ENCODE peak calls at places on chromosomes 5 and 9, in four cellular contexts. C, S, T and B are unnamed samples.

GRCh38 chr9:117092582-117092981 is 322.3 kb downstream of the ASTN2 start:
- DNase-seq in C (peak; percentile 42), S (no peak), T (no peak), B (peak; percentile 13)

GRCh38 chr9:93586290-93587057 is 10.1 kb downstream of the PHF2 start:
- DNase-seq in T (no peak), C (no peak), S (no peak), B (no peak)

GRCh38 chr9:96217358-96217755 is 84.6 kb downstream of the HSD17B3 start:
- DNase-seq in S (no peak), T (no peak), C (no peak), B (no peak)

GRCh38 chr5:137842296-137842695 is 25.4 kb upstream of the MYOT start:
- DNase-seq in T (no peak), S (no peak), C (no peak), B (no peak)

GRCh38 chr5:5062903-5063302 is 77.2 kb upstream of the ADAMTS16 start:
- DNase-seq in S (no peak), C (no peak), T (no peak), B (no peak)

GRCh38 chr9:119924736-119925135 is 555.5 kb upstream of the BRINP1 start:
- DNase-seq in S (no peak), T (no peak), C (no peak), B (no peak)

GRCh38 chr5:90967443-90967842 is 408.8 kb downstream of the ADGRV1 start:
- DNase-seq in C (no peak), T (no peak), S (peak; percentile 94), B (no peak)

GRCh38 chr9:83538172-83538889 is at the start of gene FRMD3:
- DNase-seq in C (peak; percentile 67), T (peak; percentile 48), S (peak; percentile 66), B (peak; percentile 88)

GRCh38 chr9:31210982-31211570 is 1173.4 kb upstream of the ACO1 start:
- DNase-seq in S (no peak), C (no peak), T (no peak), B (no peak)

GRCh38 chr9:38227061-38227540 is 158.1 kb upstream of the SHB start:
- DNase-seq in S (peak; percentile 61), C (peak; percentile 93), T (peak; percentile 90), B (peak; percentile 96)

GRCh38 chr9:96420468-96421219 is 2.5 kb upstream of the ZNF367 start:
- DNase-seq in C (peak; percentile 97), T (peak; percentile 96), S (peak; percentile 93), B (peak; percentile 83)

GRCh38 chr5:147098233-147098790 is 136.5 kb upstream of the STK32A start:
- DNase-seq in C (peak; percentile 80), S (peak; percentile 23), T (peak; percentile 76), B (no peak)

GRCh38 chr5:75720882-75721281 is 3.6 kb upstream of the POC5 start:
- DNase-seq in S (no peak), T (no peak), C (no peak), B (no peak)

GRCh38 chr5:115069087-115069968 is 100.4 kb downstream of the TRIM36 start:
- DNase-seq in C (peak; percentile 45), T (peak; percentile 33), S (peak; percentile 32), B (peak; percentile 11)

GRCh38 chr5:135057233-135057632 is 23.2 kb upstream of the PITX1 start:
- DNase-seq in T (no peak), C (no peak), S (no peak), B (no peak)

GRCh38 chr5:73759771-73760170 is 133.8 kb downstream of the ARHGEF28 start:
- DNase-seq in C (peak; percentile 56), S (no peak), T (peak; percentile 45), B (no peak)

GRCh38 chr9:110638381-110638954 is 30.1 kb upstream of the MUSK start:
- DNase-seq in T (no peak), C (no peak), S (peak; percentile 50), B (peak; percentile 52)

GRCh38 chr5:141369994-141370848 is at the start of gene PCDHGB3:
- DNase-seq in C (peak; percentile 53), T (peak; percentile 39), S (peak; percentile 40), B (peak; percentile 14)

GRCh38 chr5:14946813-14947640 is 75.4 kb upstream of the ANKH start:
- DNase-seq in C (no peak), S (peak; percentile 30), T (no peak), B (peak; percentile 24)

GRCh38 chr9:115944166-115944948 is 209.2 kb upstream of the PAPPA start:
- DNase-seq in S (peak; percentile 11), T (peak; percentile 100), C (peak; percentile 100), B (peak; percentile 4)

GRCh38 chr5:54013556-54014157 is 296.7 kb downstream of the ARL15 start:
- DNase-seq in S (peak; percentile 32), C (peak; percentile 89), T (peak; percentile 85), B (peak; percentile 57)

GRCh38 chr5:52791366-52791765 is 3.6 kb downstream of the ITGA1 start:
- DNase-seq in S (no peak), C (no peak), T (no peak), B (no peak)
- H3K4me3 ChIP-seq in S (no peak overlapping the region), C (no peak overlapping the region), T (no peak overlapping the region), B (no peak overlapping the region)

GRCh38 chr5:42423285-42424152 is at the start of gene GHR:
- DNase-seq in T (peak; percentile 86), S (peak; percentile 89), C (peak; percentile 88), B (peak; percentile 67)
- TF ChIP-seq EZH2 in T (no peak), S (no peak), C (no peak), B (no peak)

DNA sequence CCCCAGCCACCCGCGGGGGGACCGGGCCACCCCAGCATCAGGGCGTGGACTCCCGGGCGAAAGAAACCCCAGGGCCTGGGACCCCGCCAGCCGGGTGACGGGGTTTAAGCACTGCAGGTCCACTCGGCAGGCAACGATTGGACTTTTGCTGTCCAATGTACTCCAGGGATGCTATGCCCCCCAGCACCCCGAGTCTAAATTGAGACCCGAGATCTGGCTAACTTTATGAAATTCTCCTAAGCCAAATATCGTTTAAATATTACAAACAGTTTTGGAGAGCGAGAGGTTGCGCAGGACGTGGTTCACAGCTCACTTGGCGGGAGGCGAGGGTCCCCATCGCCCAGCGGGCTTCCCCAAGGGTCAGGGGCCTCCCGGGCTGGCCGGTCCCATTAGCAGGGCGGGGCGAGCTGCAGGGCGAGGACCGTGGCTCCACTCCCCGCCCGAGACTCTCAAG is 384 bp upstream of the MRPS2 start:
- DNase-seq in S (peak; percentile 76), C (no peak), T (peak; percentile 38), B (no peak)
- H3K4me3 ChIP-seq in S (peak overlapping the region; percentile 56), C (peak overlapping the region; percentile 97), T (peak overlapping the region; percentile 68), B (peak overlapping the region; percentile 63)

DNA sequence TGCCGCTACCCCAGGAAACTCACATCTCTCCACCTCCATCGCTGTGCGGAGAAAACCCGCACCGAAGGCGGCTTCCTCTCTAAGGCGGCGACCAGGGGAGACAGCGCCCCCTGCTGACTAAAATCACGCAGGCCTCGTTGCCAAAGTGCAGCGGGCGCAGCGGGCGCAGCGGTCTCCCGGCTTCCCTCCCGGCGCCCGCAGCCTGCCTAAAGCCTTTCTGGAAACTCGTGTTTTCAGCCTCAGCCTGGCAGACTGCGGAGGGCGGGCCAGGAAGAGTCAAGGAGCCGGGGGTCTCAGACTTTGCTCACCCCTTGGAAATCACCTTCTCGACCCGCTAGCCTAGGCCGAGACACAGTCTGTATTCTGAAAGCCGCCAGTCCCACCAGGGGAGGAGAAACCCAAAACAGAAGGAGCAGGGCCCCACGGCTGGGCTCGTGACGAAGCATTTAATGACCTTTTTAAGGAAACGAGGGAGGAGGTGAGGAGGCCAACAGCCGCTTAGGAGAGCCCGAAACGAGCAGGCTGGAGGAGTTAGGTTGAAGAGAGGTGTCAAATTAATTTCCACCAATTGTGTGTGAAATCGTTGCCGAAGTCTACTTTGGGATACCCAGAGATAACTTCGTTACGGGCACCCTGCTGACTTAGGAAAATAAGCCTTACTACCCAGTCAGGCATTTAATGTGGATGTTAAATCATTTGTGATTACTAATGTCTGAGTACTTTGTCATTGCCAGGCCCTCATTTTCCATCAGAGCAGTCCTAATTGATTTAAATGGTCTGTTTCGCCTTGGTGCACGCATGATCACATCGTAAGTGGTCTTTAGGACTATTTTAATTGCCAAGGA is 7.3 kb upstream of the FOXB2 start:
- DNase-seq in C (no peak), S (peak; percentile 54), T (no peak), B (no peak)
- TF ChIP-seq EZH2 in C (peak; percentile 75), S (peak; percentile 76), T (peak; percentile 74), B (no peak)

GRCh38 chr5:179817071-179817840 is 3.4 kb upstream of the SQSTM1 start:
- DNase-seq in T (no peak), S (no peak), C (no peak), B (no peak)
- H3K4me3 ChIP-seq in T (peak overlapping the region; percentile 17), S (no peak overlapping the region), C (no peak overlapping the region), B (no peak overlapping the region)

GRCh38 chr5:113487779-113488644 is at the start of gene MCC:
- DNase-seq in C (peak; percentile 95), T (peak; percentile 91), S (peak; percentile 73), B (peak; percentile 61)
- TF ChIP-seq EZH2 in C (peak; percentile 46), T (no peak), S (peak; percentile 80), B (no peak)

DNA sequence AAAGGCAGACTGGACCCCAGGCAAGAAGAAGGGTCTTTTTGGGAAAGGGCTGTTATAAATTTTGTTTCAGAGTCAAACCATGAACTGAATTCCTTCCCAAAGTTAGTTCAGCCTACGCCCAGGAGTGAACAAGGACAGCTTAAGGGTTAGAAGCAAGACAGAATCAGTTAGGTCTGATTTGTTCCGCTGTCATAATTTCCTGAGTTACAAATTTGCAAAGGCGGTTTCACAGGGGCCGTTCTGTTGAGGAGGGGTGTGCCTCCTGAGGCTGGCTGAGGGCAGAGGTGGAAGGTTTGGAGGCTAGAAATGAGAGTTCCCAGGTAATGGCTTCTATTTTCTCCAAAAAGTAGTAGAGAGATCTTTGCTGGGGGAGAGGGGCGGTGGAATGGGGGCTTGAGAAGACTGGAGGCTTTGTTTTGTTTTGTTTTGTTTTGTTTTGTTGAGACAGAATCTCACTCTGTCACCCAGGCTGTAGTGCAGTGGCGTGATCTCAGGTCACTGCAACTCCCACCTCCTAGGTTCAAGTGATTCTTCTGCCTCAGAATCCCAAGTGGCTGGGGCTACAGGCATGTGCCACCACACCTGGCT is 4.1 kb upstream of the CERCAM start:
- DNase-seq in T (no peak), S (no peak), C (no peak), B (no peak)
- H3K4me3 ChIP-seq in T (no peak overlapping the region), S (no peak overlapping the region), C (no peak overlapping the region), B (no peak overlapping the region)

DNA sequence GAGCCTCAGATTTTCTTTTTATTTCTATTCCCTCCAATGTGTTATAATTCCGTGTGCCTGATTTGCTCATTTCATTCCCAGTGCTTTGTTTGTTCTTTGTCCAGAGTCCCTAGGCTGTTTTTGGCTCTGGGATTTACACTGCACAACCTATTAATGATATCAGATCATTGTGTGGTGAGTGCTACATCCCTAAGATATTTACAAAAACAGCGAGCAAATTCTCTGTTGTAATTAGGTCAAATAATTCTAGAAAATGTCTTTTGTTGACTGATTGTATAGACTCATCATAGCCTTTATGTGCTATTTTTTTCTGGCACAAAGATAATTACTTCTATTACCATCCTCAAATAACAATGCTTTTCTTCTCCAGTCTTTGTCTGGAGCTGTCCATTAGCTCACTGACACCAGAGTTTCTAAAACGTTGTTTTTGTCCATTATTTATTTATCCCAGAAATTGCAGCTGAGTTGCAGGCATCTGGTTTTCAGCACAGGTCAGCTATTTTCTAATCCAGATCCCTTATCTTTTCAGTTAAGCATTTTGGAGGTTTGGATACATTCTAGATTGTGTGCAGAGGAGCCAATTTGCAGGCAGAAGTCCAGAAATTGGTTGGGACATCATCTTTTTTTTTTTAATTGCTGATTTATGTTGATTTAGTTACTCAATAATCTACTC is 379.9 kb upstream of the DMAC1 start:
- DNase-seq in T (no peak), C (no peak), S (no peak), B (no peak)
- TF ChIP-seq EZH2 in T (no peak), C (no peak), S (no peak), B (no peak)

DNA sequence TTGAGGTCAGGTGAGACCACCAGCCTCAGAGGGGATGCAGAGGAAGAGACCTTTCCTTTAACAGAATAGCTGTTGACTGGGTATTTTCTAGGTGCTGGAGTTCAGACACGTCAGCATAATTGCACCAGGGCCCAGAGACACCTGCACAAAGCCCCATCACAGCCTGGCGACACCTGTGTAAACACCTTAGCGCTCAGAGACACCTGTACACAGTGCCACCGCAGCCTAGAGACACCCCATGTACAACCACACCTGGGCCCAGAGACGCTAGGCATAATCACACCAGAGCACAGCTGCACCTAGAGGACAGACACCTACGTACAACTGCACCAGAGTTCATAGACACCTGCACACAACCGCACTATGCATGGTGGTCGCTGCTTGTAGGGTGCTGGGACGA is 1.0 kb downstream of the TRIP13 start:
- DNase-seq in C (no peak), S (no peak), T (no peak), B (no peak)
- H3K4me3 ChIP-seq in C (peak overlapping the region; percentile 64), S (peak overlapping the region; percentile 56), T (peak overlapping the region; percentile 82), B (peak overlapping the region; percentile 64)